ENCODE peak calls at places on chromosomes 1 and 21, in ten cellular contexts. G is colonic mucosa, E is stomach, U is fibroblast of mammary gland, W is left lung, F is kidney, A is prostate gland, Q is right lobe of liver, Z is AG09309, C is heart right ventricle. Y is an unnamed sample.

GRCh38 chr1:116163533-116163932 is 52.3 kb downstream of the MAB21L3 start:
- DNase-seq in G (peak; percentile 6), E (no peak), U (no peak), W (no peak), F (no peak), A (no peak), Q (no peak), Z (no peak), C (no peak), Y (no peak)

GRCh38 chr1:237851209-237851845 is 39.4 kb downstream of the ZP4 start:
- DNase-seq in G (peak; percentile 37), E (peak; percentile 38), U (peak; percentile 61), W (no peak), F (no peak), A (no peak), Q (peak; percentile 55), Z (peak; percentile 10), C (no peak), Y (peak; percentile 28)

GRCh38 chr21:26962516-26963305 is 4.2 kb downstream of the ADAMTS5 start:
- DNase-seq in G (no peak), E (no peak), U (peak; percentile 40), W (no peak), F (no peak), A (no peak), Q (no peak), Z (no peak), C (no peak), Y (no peak)

GRCh38 chr1:220786337-220787068 is at the start of gene MTARC1:
- DNase-seq in G (peak; percentile 91), E (peak; percentile 85), U (peak; percentile 46), W (peak; percentile 86), F (peak; percentile 92), A (peak; percentile 70), Q (peak; percentile 98), Z (no peak), C (peak; percentile 78), Y (no peak)

GRCh38 chr1:33429846-33430750 is 797 bp downstream of the PHC2 start:
- DNase-seq in G (no peak), E (peak; percentile 51), U (no peak), W (peak; percentile 38), F (peak; percentile 85), A (no peak), Q (peak; percentile 52), Z (no peak), C (peak; percentile 58), Y (no peak)

GRCh38 chr1:51916587-51917405 is 38.3 kb upstream of the NRDC start:
- DNase-seq in G (no peak), E (no peak), U (peak; percentile 63), W (no peak), F (no peak), A (peak; percentile 51), Q (no peak), Z (no peak), C (no peak), Y (peak; percentile 43)

GRCh38 chr1:185996211-185996610 is 262.0 kb downstream of the HMCN1 start:
- DNase-seq in G (no peak), E (no peak), U (peak; percentile 97), W (peak; percentile 37), F (no peak), A (no peak), Q (no peak), Z (no peak), C (peak; percentile 9), Y (no peak)

GRCh38 chr1:203625623-203626189 is 926 bp upstream of the ATP2B4 start:
- DNase-seq in G (peak; percentile 81), E (no peak), U (peak; percentile 65), W (no peak), F (no peak), A (peak; percentile 60), Q (no peak), Z (no peak), C (peak; percentile 56), Y (no peak)

GRCh38 chr1:21568809-21569385 is 59.7 kb downstream of the ALPL start:
- DNase-seq in G (no peak), E (no peak), U (peak; percentile 25), W (no peak), F (peak; percentile 45), A (no peak), Q (no peak), Z (no peak), C (no peak), Y (no peak)

GRCh38 chr1:92105546-92106081 is 25.5 kb downstream of the BTBD8 start:
- DNase-seq in G (no peak), E (no peak), U (no peak), W (no peak), F (no peak), A (no peak), Q (no peak), Z (no peak), C (no peak), Y (no peak)

GRCh38 chr1:180236698-180237509 is 6.8 kb downstream of the LHX4 start:
- DNase-seq in G (no peak), E (no peak), U (no peak), W (no peak), F (no peak), A (no peak), Q (no peak), Z (no peak), C (no peak), Y (no peak)

GRCh38 chr1:203506821-203507220 is 12.9 kb downstream of the OPTC start:
- DNase-seq in G (no peak), E (no peak), U (no peak), W (no peak), F (no peak), A (no peak), Q (no peak), Z (no peak), C (no peak), Y (no peak)

GRCh38 chr1:93575586-93576271 is 105.9 kb downstream of the BCAR3 start:
- DNase-seq in G (no peak), E (no peak), U (no peak), W (no peak), F (no peak), A (no peak), Q (no peak), Z (no peak), C (no peak), Y (no peak)

DNA sequence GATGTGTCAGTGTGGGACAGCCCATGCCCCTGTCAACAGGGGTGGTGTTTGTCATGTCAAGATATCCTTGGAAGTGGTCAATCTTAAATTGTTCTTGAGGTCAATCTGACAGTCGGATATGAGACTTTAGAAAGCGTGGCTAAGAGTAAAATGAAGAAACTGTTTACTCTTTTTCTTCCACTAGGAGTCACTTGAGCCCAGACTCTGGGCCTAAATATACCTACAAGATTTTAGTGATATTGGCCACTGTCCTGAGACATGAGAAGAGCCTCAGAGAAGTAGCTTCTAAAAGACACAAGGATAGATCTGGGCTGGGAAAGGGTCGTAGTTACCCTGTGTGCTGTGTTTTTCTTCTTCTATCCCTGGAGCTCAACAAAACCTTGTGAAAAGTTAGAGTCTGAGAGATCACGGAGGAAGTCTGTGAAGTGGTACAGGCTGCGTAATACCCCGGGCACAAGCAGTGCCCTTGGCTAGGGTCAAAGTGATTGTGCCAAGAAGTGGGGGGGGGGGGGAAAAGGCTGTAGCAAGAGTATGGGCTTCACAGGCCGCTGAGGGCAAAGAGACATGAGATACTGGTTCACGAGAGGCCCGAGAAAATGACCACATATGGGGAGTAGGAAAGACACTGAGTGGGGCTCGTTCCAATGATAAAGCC is 355.2 kb upstream of the GREM2 start:
- DNase-seq in G (no peak), E (no peak), U (peak; percentile 30), W (no peak), F (no peak), A (no peak), Q (no peak), Z (no peak), C (no peak), Y (no peak)
- TF ChIP-seq CTCF in G (no peak), E (peak; percentile 33), U (peak; percentile 33), W (no peak), F (no peak), A (no peak), Q (peak; percentile 41), Z (peak; percentile 45), C (no peak), Y (peak; percentile 50)

GRCh38 chr1:29236743-29236992 is 346 bp downstream of the PTPRU start:
- DNase-seq in G (no peak), E (no peak), U (no peak), W (no peak), F (no peak), A (no peak), Q (no peak), Z (no peak), C (no peak), Y (no peak)

GRCh38 chr1:29235955-29236742 is at the start of gene PTPRU:
- DNase-seq in G (peak; percentile 74), E (peak; percentile 84), U (peak; percentile 53), W (peak; percentile 83), F (peak; percentile 93), A (peak; percentile 75), Q (peak; percentile 88), Z (no peak), C (peak; percentile 72), Y (no peak)

GRCh38 chr1:29238601-29238964 is 2.3 kb downstream of the PTPRU start:
- DNase-seq in G (no peak), E (no peak), U (no peak), W (no peak), F (no peak), A (no peak), Q (no peak), Z (no peak), C (no peak), Y (no peak)

GRCh38 chr1:29237906-29238600 is 1.7 kb downstream of the PTPRU start:
- DNase-seq in G (peak; percentile 39), E (peak; percentile 44), U (no peak), W (peak; percentile 66), F (peak; percentile 86), A (peak; percentile 54), Q (peak; percentile 83), Z (no peak), C (no peak), Y (no peak)

GRCh38 chr1:29236993-29237905 is 927 bp downstream of the PTPRU start:
- DNase-seq in G (peak; percentile 35), E (peak; percentile 44), U (no peak), W (no peak), F (peak; percentile 87), A (peak; percentile 32), Q (peak; percentile 72), Z (no peak), C (peak; percentile 21), Y (no peak)
- H3K4me3 ChIP-seq in G (peak overlapping the region; percentile 56), E (peak overlapping the region; percentile 67), U (peak overlapping the region; percentile 61), W (peak overlapping the region; percentile 55), F (peak overlapping the region; percentile 95), A (peak overlapping the region; percentile 60), Q (peak overlapping the region; percentile 71), Z (peak overlapping the region; percentile 64), C (peak overlapping the region; percentile 82), Y (peak overlapping the region; percentile 65)

GRCh38 chr1:113714606-113715269 is 44.5 kb downstream of the PHTF1 start:
- DNase-seq in G (no peak), E (no peak), U (peak; percentile 3), W (no peak), F (no peak), A (no peak), Q (no peak), Z (no peak), C (no peak), Y (no peak)
- TF ChIP-seq CTCF in G (no peak), E (no peak), U (peak; percentile 1), W (no peak), F (no peak), A (no peak), Q (no peak), Z (no peak), C (peak; percentile 7), Y (no peak)

GRCh38 chr1:30995990-30996612 is 69.4 kb downstream of the PUM1 start:
- DNase-seq in G (no peak), E (no peak), U (no peak), W (no peak), F (no peak), A (no peak), Q (no peak), Z (no peak), C (no peak), Y (no peak)
- H3K4me3 ChIP-seq in G (no peak overlapping the region), E (no peak overlapping the region), U (no peak overlapping the region), W (no peak overlapping the region), F (no peak overlapping the region), A (no peak overlapping the region), Q (no peak overlapping the region), Z (no peak overlapping the region), C (no peak overlapping the region), Y (no peak overlapping the region)